ENCODE peak calls at places on chromosomes 11 and 22, in nine cellular contexts. One of them, this sample, is unnamed.

GRCh38 chr11:9137293-9138132 is 46.1 kb upstream of the SCUBE2 start:
- DNase-seq in NB4: peak; percentile 74
- DNase-seq in hepatocyte: peak; percentile 87
- DNase-seq in CD8-positive, alpha-beta T cell: peak; percentile 76
- DNase-seq in choroid plexus epithelial cell: peak; percentile 84
- DNase-seq in AG10803: peak; percentile 57
- DNase-seq in body of pancreas: peak; percentile 84
- DNase-seq in IMR-90: peak; percentile 69
- DNase-seq in astrocyte of the cerebellum: peak; percentile 56
- DNase-seq in this sample: peak; percentile 80

GRCh38 chr11:102813484-102813883 is 15.5 kb upstream of the MMP1 start:
- DNase-seq in NB4: no peak
- DNase-seq in hepatocyte: no peak
- DNase-seq in CD8-positive, alpha-beta T cell: no peak
- DNase-seq in choroid plexus epithelial cell: no peak
- DNase-seq in AG10803: no peak
- DNase-seq in body of pancreas: no peak
- DNase-seq in IMR-90: no peak
- DNase-seq in astrocyte of the cerebellum: no peak
- DNase-seq in this sample: no peak

GRCh38 chr22:41696714-41697113 is 2.6 kb upstream of the MEI1 start:
- DNase-seq in NB4: no peak
- DNase-seq in hepatocyte: no peak
- DNase-seq in CD8-positive, alpha-beta T cell: no peak
- DNase-seq in choroid plexus epithelial cell: no peak
- DNase-seq in AG10803: no peak
- DNase-seq in body of pancreas: no peak
- DNase-seq in IMR-90: no peak
- DNase-seq in astrocyte of the cerebellum: no peak
- DNase-seq in this sample: no peak

GRCh38 chr11:72039108-72039850 is 40.6 kb downstream of the IL18BP start:
- DNase-seq in NB4: no peak
- DNase-seq in hepatocyte: peak; percentile 67
- DNase-seq in CD8-positive, alpha-beta T cell: no peak
- DNase-seq in choroid plexus epithelial cell: peak; percentile 58
- DNase-seq in AG10803: peak; percentile 61
- DNase-seq in body of pancreas: peak; percentile 68
- DNase-seq in IMR-90: peak; percentile 60
- DNase-seq in astrocyte of the cerebellum: no peak
- DNase-seq in this sample: peak; percentile 75

GRCh38 chr11:72625746-72626636 is 48.2 kb downstream of the PDE2A start:
- DNase-seq in NB4: no peak
- DNase-seq in hepatocyte: peak; percentile 83
- DNase-seq in CD8-positive, alpha-beta T cell: no peak
- DNase-seq in choroid plexus epithelial cell: peak; percentile 75
- DNase-seq in AG10803: peak; percentile 9
- DNase-seq in body of pancreas: peak; percentile 47
- DNase-seq in IMR-90: peak; percentile 27
- DNase-seq in astrocyte of the cerebellum: no peak
- DNase-seq in this sample: no peak

GRCh38 chr22:39240841-39241631 is 3.7 kb downstream of the PDGFB start:
- DNase-seq in NB4: no peak
- DNase-seq in hepatocyte: peak; percentile 86
- DNase-seq in CD8-positive, alpha-beta T cell: peak; percentile 64
- DNase-seq in choroid plexus epithelial cell: peak; percentile 44
- DNase-seq in AG10803: peak; percentile 15
- DNase-seq in body of pancreas: peak; percentile 64
- DNase-seq in IMR-90: no peak
- DNase-seq in astrocyte of the cerebellum: no peak
- DNase-seq in this sample: no peak

GRCh38 chr11:45948341-45948740 is 25.9 kb downstream of the LARGE2 start:
- DNase-seq in NB4: no peak
- DNase-seq in hepatocyte: no peak
- DNase-seq in CD8-positive, alpha-beta T cell: no peak
- DNase-seq in choroid plexus epithelial cell: no peak
- DNase-seq in AG10803: no peak
- DNase-seq in body of pancreas: no peak
- DNase-seq in IMR-90: no peak
- DNase-seq in astrocyte of the cerebellum: no peak
- DNase-seq in this sample: no peak

GRCh38 chr22:42955087-42955630 is 59.8 kb downstream of the PACSIN2 start:
- DNase-seq in NB4: no peak
- DNase-seq in hepatocyte: no peak
- DNase-seq in CD8-positive, alpha-beta T cell: no peak
- DNase-seq in choroid plexus epithelial cell: no peak
- DNase-seq in AG10803: no peak
- DNase-seq in body of pancreas: no peak
- DNase-seq in IMR-90: no peak
- DNase-seq in astrocyte of the cerebellum: no peak
- DNase-seq in this sample: no peak

DNA sequence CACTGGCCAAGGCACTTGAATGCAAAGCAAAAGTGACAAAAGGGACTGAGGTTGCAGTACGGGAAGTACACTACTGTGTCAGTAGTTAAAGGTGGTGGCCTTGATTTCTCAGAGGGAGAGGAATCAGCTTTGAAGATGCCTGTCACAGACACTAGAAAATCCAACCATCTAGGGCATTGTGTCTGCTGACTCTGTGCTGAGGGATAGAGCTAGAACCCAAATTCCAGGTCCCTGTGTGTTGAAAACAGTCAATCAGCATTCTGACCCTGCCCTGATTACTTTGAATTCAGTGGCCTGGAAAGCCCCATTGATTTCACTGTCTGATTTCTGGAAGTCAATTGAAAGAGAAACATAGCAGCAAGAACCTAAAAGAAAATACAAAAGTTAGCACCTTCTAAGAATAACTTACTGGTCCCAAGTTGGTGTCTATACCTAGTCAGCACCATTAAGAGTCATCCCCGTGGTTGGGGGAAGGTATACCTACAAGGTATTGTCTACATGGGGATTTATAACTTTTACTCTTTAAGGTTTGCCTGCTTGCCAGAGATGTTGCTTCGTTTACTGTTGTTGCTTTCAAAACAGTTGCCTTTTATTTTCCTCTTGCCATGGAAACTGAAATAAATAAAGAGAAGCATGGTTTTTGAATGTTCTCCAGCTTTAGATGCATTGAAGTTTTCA is 97.2 kb downstream of the PDHX start:
- DNase-seq in NB4: no peak
- DNase-seq in hepatocyte: no peak
- DNase-seq in CD8-positive, alpha-beta T cell: no peak
- DNase-seq in choroid plexus epithelial cell: peak; percentile 38
- DNase-seq in AG10803: peak; percentile 75
- DNase-seq in body of pancreas: no peak
- DNase-seq in IMR-90: no peak
- DNase-seq in astrocyte of the cerebellum: peak; percentile 31
- DNase-seq in this sample: no peak
- H3K4me3 ChIP-seq in NB4: no peak overlapping the region
- H3K4me3 ChIP-seq in hepatocyte: no peak overlapping the region
- H3K4me3 ChIP-seq in CD8-positive, alpha-beta T cell: no peak overlapping the region
- H3K4me3 ChIP-seq in choroid plexus epithelial cell: no peak overlapping the region
- H3K4me3 ChIP-seq in AG10803: no peak overlapping the region
- H3K4me3 ChIP-seq in body of pancreas: no peak overlapping the region
- H3K4me3 ChIP-seq in IMR-90: no peak overlapping the region
- H3K4me3 ChIP-seq in astrocyte of the cerebellum: no peak overlapping the region
- H3K4me3 ChIP-seq in this sample: no peak overlapping the region

GRCh38 chr11:74966651-74967050 is 17.6 kb downstream of the SPCS2 start:
- DNase-seq in NB4: no peak
- DNase-seq in hepatocyte: no peak
- DNase-seq in CD8-positive, alpha-beta T cell: no peak
- DNase-seq in choroid plexus epithelial cell: peak; percentile 64
- DNase-seq in AG10803: no peak
- DNase-seq in body of pancreas: no peak
- DNase-seq in IMR-90: no peak
- DNase-seq in astrocyte of the cerebellum: no peak
- DNase-seq in this sample: no peak

GRCh38 chr11:74971424-74971823 is 17.3 kb upstream of the NEU3 start:
- DNase-seq in NB4: no peak
- DNase-seq in hepatocyte: no peak
- DNase-seq in CD8-positive, alpha-beta T cell: no peak
- DNase-seq in choroid plexus epithelial cell: no peak
- DNase-seq in AG10803: no peak
- DNase-seq in body of pancreas: no peak
- DNase-seq in IMR-90: no peak
- DNase-seq in astrocyte of the cerebellum: no peak
- DNase-seq in this sample: no peak

DNA sequence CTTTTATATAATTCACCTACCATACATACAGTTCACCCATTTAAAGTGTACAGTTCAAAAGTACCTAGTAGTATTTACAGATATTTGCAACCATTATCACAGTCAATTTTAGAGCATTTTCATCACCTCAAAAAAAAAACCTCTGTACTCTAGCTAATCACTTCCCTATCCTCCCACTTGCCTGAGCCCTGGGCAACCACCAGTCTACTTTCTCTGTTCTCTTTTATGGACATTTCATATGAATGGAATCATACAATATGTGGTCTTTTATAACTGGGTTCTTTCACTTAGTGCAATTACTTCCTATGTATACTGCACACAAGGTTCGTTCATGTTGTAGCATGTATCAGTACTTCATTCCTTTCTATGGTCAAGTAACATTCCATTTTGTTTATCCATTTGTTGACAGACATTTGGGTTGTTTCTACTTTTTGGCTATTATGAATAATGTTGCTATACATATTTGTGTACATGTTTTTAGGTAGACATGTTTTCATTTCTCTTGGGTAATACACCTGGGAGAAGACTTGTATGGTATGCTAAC is 17.8 kb upstream of the NEU3 start:
- DNase-seq in NB4: no peak
- DNase-seq in hepatocyte: no peak
- DNase-seq in CD8-positive, alpha-beta T cell: no peak
- DNase-seq in choroid plexus epithelial cell: no peak
- DNase-seq in AG10803: no peak
- DNase-seq in body of pancreas: no peak
- DNase-seq in IMR-90: no peak
- DNase-seq in astrocyte of the cerebellum: no peak
- DNase-seq in this sample: no peak
- TF ChIP-seq CTCF in NB4: no peak
- TF ChIP-seq CTCF in hepatocyte: no peak
- TF ChIP-seq CTCF in CD8-positive, alpha-beta T cell: no peak
- TF ChIP-seq CTCF in choroid plexus epithelial cell: no peak
- TF ChIP-seq CTCF in AG10803: no peak
- TF ChIP-seq CTCF in body of pancreas: no peak
- TF ChIP-seq CTCF in IMR-90: no peak
- TF ChIP-seq CTCF in astrocyte of the cerebellum: no peak
- TF ChIP-seq CTCF in this sample: no peak

DNA sequence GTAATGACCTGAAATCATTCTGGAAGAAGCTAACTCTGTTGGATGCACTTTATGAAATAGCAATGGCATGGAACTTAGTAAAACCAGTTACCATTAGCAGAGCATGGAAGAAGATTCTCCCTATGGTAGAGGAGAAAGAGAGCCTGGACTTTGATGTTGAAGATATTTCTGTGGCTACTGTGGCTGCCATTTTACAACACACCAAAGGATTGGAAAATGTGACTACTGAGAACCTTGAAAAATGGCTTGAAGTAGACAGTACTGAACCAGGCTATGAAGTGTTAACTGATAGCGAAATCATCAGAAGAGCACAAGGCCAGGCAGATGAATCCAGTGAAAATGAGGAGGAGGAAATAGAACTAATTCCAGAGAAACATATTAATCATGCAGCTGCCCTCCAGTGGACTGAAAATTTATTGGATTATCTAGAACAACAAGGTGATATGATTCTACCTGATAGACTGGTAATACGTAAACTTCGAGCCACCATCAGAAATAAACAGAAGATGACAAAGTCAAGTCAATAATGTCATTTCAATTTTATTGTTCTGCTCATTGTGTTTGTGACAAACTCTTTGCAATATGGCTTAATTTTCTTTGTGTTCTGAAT is 2.0 kb downstream of the JRKL start:
- DNase-seq in NB4: no peak
- DNase-seq in hepatocyte: no peak
- DNase-seq in CD8-positive, alpha-beta T cell: no peak
- DNase-seq in choroid plexus epithelial cell: peak; percentile 35
- DNase-seq in AG10803: no peak
- DNase-seq in body of pancreas: no peak
- DNase-seq in IMR-90: no peak
- DNase-seq in astrocyte of the cerebellum: no peak
- DNase-seq in this sample: no peak
- H3K4me3 ChIP-seq in NB4: peak overlapping the region; percentile 7
- H3K4me3 ChIP-seq in hepatocyte: no peak overlapping the region
- H3K4me3 ChIP-seq in CD8-positive, alpha-beta T cell: no peak overlapping the region
- H3K4me3 ChIP-seq in choroid plexus epithelial cell: no peak overlapping the region
- H3K4me3 ChIP-seq in AG10803: no peak overlapping the region
- H3K4me3 ChIP-seq in body of pancreas: no peak overlapping the region
- H3K4me3 ChIP-seq in IMR-90: no peak overlapping the region
- H3K4me3 ChIP-seq in astrocyte of the cerebellum: no peak overlapping the region
- H3K4me3 ChIP-seq in this sample: no peak overlapping the region

GRCh38 chr11:120108154-120108784 is 29.6 kb downstream of the TRIM29 start:
- DNase-seq in NB4: peak; percentile 70
- DNase-seq in hepatocyte: peak; percentile 85
- DNase-seq in CD8-positive, alpha-beta T cell: peak; percentile 68
- DNase-seq in choroid plexus epithelial cell: peak; percentile 65
- DNase-seq in AG10803: peak; percentile 42
- DNase-seq in body of pancreas: peak; percentile 75
- DNase-seq in IMR-90: peak; percentile 30
- DNase-seq in astrocyte of the cerebellum: peak; percentile 4
- DNase-seq in this sample: peak; percentile 57
- TF ChIP-seq CTCF in NB4: peak; percentile 98
- TF ChIP-seq CTCF in hepatocyte: peak; percentile 96
- TF ChIP-seq CTCF in CD8-positive, alpha-beta T cell: peak; percentile 95
- TF ChIP-seq CTCF in choroid plexus epithelial cell: peak; percentile 99
- TF ChIP-seq CTCF in AG10803: peak; percentile 98
- TF ChIP-seq CTCF in body of pancreas: peak; percentile 98
- TF ChIP-seq CTCF in IMR-90: peak; percentile 98
- TF ChIP-seq CTCF in astrocyte of the cerebellum: peak; percentile 100
- TF ChIP-seq CTCF in this sample: peak; percentile 92

DNA sequence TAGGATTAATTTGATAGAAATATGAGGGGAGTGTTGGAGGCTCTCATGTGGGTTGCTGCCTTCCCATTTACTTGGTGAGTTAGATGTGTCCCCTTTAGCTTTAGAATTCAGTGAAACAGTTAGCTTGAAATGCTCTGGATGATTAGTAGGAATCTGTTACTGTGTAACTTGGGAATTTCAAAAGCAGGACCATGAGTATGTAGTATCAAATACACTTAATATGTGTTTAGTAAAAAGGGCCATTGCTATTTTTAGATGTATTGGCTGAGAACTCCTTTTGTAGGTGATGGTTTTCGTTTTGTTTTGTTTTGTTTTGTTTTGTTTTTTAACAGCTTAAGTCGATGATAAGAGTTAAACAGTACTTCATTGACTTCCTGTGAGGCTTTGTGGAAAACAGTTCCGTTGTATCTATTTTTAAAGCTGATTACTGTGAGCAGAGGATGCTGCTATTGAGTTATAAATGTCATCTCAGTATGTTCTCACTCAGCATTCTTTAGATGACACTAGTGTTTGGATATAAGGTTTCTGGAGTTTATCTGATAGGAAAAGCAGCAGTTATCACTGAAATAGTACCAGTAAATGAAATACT is 53.5 kb downstream of the MCAM start:
- DNase-seq in NB4: no peak
- DNase-seq in hepatocyte: no peak
- DNase-seq in CD8-positive, alpha-beta T cell: no peak
- DNase-seq in choroid plexus epithelial cell: peak; percentile 23
- DNase-seq in AG10803: no peak
- DNase-seq in body of pancreas: no peak
- DNase-seq in IMR-90: peak; percentile 12
- DNase-seq in astrocyte of the cerebellum: no peak
- DNase-seq in this sample: no peak
- H3K4me3 ChIP-seq in NB4: no peak overlapping the region
- H3K4me3 ChIP-seq in hepatocyte: no peak overlapping the region
- H3K4me3 ChIP-seq in CD8-positive, alpha-beta T cell: no peak overlapping the region
- H3K4me3 ChIP-seq in choroid plexus epithelial cell: no peak overlapping the region
- H3K4me3 ChIP-seq in AG10803: no peak overlapping the region
- H3K4me3 ChIP-seq in body of pancreas: no peak overlapping the region
- H3K4me3 ChIP-seq in IMR-90: no peak overlapping the region
- H3K4me3 ChIP-seq in astrocyte of the cerebellum: no peak overlapping the region
- H3K4me3 ChIP-seq in this sample: no peak overlapping the region

This sample was measured in lung.